ENCODE peak calls at places on chromosome 13, in five cellular contexts. A is 8988T, S is NCI-H2081, E is heart right ventricle, W is hepatocyte. U is an unnamed sample.

GRCh38 chr13:45119469-45119989 is 781 bp upstream of the GTF2F2 start:
- DNase-seq in A (no peak), S (no peak), W (peak; percentile 25), E (peak; percentile 8), U (no peak)

GRCh38 chr13:100589178-100589725 is 663 bp upstream of the GGACT start:
- DNase-seq in A (no peak), S (no peak), E (no peak), W (no peak), U (no peak)

GRCh38 chr13:101621099-101621498 is 168.6 kb downstream of the ITGBL1 start:
- DNase-seq in W (no peak), E (no peak), S (no peak), A (no peak), U (no peak)

GRCh38 chr13:18978447-18978846 is 203.2 kb downstream of the TUBA3C start:
- DNase-seq in S (no peak), E (peak; percentile 54), W (no peak), A (no peak), U (no peak)

GRCh38 chr13:35817642-35818576 is 313.3 kb downstream of the DCLK1 start:
- DNase-seq in S (no peak), W (no peak), A (no peak), E (no peak), U (no peak)

GRCh38 chr13:72174549-72174948 is 307.5 kb upstream of the DACH1 start:
- DNase-seq in E (no peak), S (no peak), W (peak; percentile 7), A (no peak), U (no peak)

GRCh38 chr13:112881656-112882554 is 87.1 kb upstream of the MCF2L start:
- DNase-seq in W (no peak), S (no peak), E (no peak), A (no peak), U (no peak)

GRCh38 chr13:49791753-49792549 is 531 bp downstream of the KPNA3 start:
- DNase-seq in A (peak; percentile 28), S (peak; percentile 40), E (peak; percentile 31), W (peak; percentile 68), U (peak; percentile 8)

GRCh38 chr13:50889317-50889716 is 20.3 kb upstream of the RNASEH2B start:
- DNase-seq in E (no peak), S (no peak), W (no peak), A (no peak), U (no peak)

GRCh38 chr13:41970918-41971317 is 10.0 kb upstream of the VWA8 start:
- DNase-seq in E (no peak), W (no peak), A (no peak), S (no peak), U (no peak)

GRCh38 chr13:39417643-39418042 is 185.3 kb downstream of the LHFPL6 start:
- DNase-seq in A (no peak), S (no peak), W (peak; percentile 32), E (no peak), U (no peak)

GRCh38 chr13:100234524-100235136 is 145.7 kb downstream of the PCCA start:
- DNase-seq in S (no peak), A (no peak), E (no peak), W (no peak), U (no peak)

GRCh38 chr13:47038196-47038595 is 141.3 kb upstream of the HTR2A start:
- DNase-seq in W (no peak), A (no peak), E (no peak), S (no peak), U (no peak)

GRCh38 chr13:110834572-110834971 is 80.3 kb downstream of the ANKRD10 start:
- DNase-seq in W (no peak), S (no peak), E (no peak), A (no peak), U (no peak)

GRCh38 chr13:95237310-95237870 is 63.9 kb downstream of the ABCC4 start:
- DNase-seq in W (no peak), E (no peak), A (no peak), S (no peak), U (no peak)

GRCh38 chr13:25116044-25116443 is 20.1 kb downstream of the PABPC3 start:
- DNase-seq in S (no peak), E (no peak), W (no peak), A (no peak), U (no peak)

GRCh38 chr13:79631260-79631659 is 150.3 kb downstream of the NDFIP2 start:
- DNase-seq in W (peak; percentile 59), A (no peak), E (peak; percentile 7), S (peak; percentile 29), U (no peak)

GRCh38 chr13:47413112-47413511 is 516.3 kb upstream of the HTR2A start:
- DNase-seq in E (no peak), S (no peak), A (no peak), W (no peak), U (no peak)